ENCODE peak calls at places on chromosome 19, in eight cellular contexts. F is Kasumi-1, O is hepatic stellate cell, N is anterior cingulate cortex, B is osteoblast, I is ELF-1, X is nucleus accumbens, L is LHCN-M2. D is an unnamed sample.
A peak's percentile ranks its signal among the peaks of the same experiment; 100 is the strongest.

GRCh38 chr19:55590621-55591020 is 8.7 kb downstream of the FIZ1 start:
- DNase-seq in X (no peak), L (no peak), F (peak; percentile 30), O (peak; percentile 23), I (peak; percentile 39), B (peak; percentile 80), N (no peak), D (no peak)

GRCh38 chr19:36916991-36917390 is 859 bp downstream of the ZNF568 start:
- DNase-seq in F (no peak), B (peak; percentile 49), L (peak; percentile 69), I (peak; percentile 5), O (peak; percentile 27), N (no peak), X (peak; percentile 14), D (peak; percentile 39)

GRCh38 chr19:1084024-1084868 is 10.9 kb downstream of the POLR2E start:
- DNase-seq in F (no peak), X (no peak), B (no peak), N (no peak), L (no peak), I (no peak), O (no peak), D (no peak)

GRCh38 chr19:28558783-28559182 is 654.2 kb downstream of the UQCRFS1 start:
- DNase-seq in N (no peak), L (no peak), O (no peak), F (no peak), I (no peak), B (no peak), X (no peak), D (no peak)

GRCh38 chr19:12723643-12724426 is at the start of gene TNPO2:
- DNase-seq in N (peak; percentile 48), L (peak; percentile 65), B (peak; percentile 91), X (peak; percentile 58), O (peak; percentile 70), F (peak; percentile 88), I (peak; percentile 89), D (peak; percentile 75)

GRCh38 chr19:11252665-11253355 is 9.5 kb downstream of the DOCK6 start:
- DNase-seq in I (no peak), X (no peak), B (peak; percentile 65), L (no peak), F (no peak), O (no peak), N (no peak), D (no peak)

GRCh38 chr19:46546194-46546896 is 50.7 kb upstream of the PNMA8B start:
- DNase-seq in O (no peak), F (no peak), X (peak; percentile 35), N (no peak), B (no peak), L (no peak), I (peak; percentile 64), D (peak; percentile 21)

GRCh38 chr19:56159009-56159501 is 16.8 kb upstream of the GALP start:
- DNase-seq in F (no peak), I (peak; percentile 29), N (no peak), L (no peak), O (no peak), B (peak; percentile 83), X (no peak), D (no peak)

GRCh38 chr19:45547965-45548609 is 36.5 kb downstream of the OPA3 start:
- DNase-seq in I (peak; percentile 93), F (no peak), B (peak; percentile 98), L (peak; percentile 38), O (no peak), N (no peak), X (no peak), D (peak; percentile 49)

GRCh38 chr19:19475845-19476828 is 39.2 kb downstream of the TSSK6 start:
- DNase-seq in B (peak; percentile 83), F (peak; percentile 20), L (peak; percentile 43), I (peak; percentile 69), X (no peak), N (no peak), O (no peak), D (no peak)

GRCh38 chr19:2108251-2109016 is 11.7 kb downstream of the IZUMO4 start:
- DNase-seq in F (no peak), N (no peak), L (no peak), O (no peak), I (no peak), X (no peak), B (no peak), D (no peak)

GRCh38 chr19:39170398-39171231 is 26.1 kb upstream of the NCCRP1 start:
- DNase-seq in N (no peak), I (no peak), O (no peak), F (no peak), L (no peak), B (peak; percentile 85), X (no peak), D (no peak)

GRCh38 chr19:50784710-50785109 is 5.5 kb upstream of the ACP4 start:
- DNase-seq in I (no peak), L (no peak), X (no peak), B (peak; percentile 64), N (no peak), O (no peak), F (no peak), D (no peak)

GRCh38 chr19:12156254-12157058 is at the start of gene ZNF625:
- DNase-seq in N (peak; percentile 80), B (peak; percentile 94), X (peak; percentile 87), F (no peak), L (peak; percentile 90), O (peak; percentile 92), I (peak; percentile 95), D (peak; percentile 90)

GRCh38 chr19:15998166-15998565 is 49.4 kb downstream of the OR10H4 start:
- DNase-seq in F (no peak), B (no peak), X (no peak), I (no peak), N (no peak), O (no peak), L (no peak), D (no peak)

GRCh38 chr19:18735324-18735723 is 51.8 kb downstream of the CRTC1 start:
- DNase-seq in I (no peak), N (no peak), X (no peak), B (no peak), L (no peak), F (no peak), O (no peak), D (no peak)

GRCh38 chr19:40367577-40368434 is 19.3 kb downstream of the PLD3 start:
- DNase-seq in X (no peak), O (no peak), B (peak; percentile 66), L (no peak), I (no peak), N (no peak), F (no peak), D (no peak)

GRCh38 chr19:47190167-47190727 is 40.8 kb downstream of the BBC3 start:
- DNase-seq in I (peak; percentile 28), B (peak; percentile 91), N (peak; percentile 45), O (peak; percentile 56), F (no peak), L (peak; percentile 89), X (peak; percentile 62), D (peak; percentile 67)

GRCh38 chr19:46299004-46299509 is 2.2 kb downstream of the HIF3A start:
- DNase-seq in B (peak; percentile 96), N (peak; percentile 91), L (peak; percentile 79), X (peak; percentile 92), I (no peak), O (peak; percentile 87), F (peak; percentile 59), D (peak; percentile 90)